ENCODE peak calls at places on chromosomes 5 and 9, in four cellular contexts. I is pancreas; U is Peyer's patch; W is CD8-positive, alpha-beta T cell. K is an unnamed sample.

GRCh38 chr5:138177936-138178515 is 404 bp downstream of the BRD8 start:
- DNase-seq in I (no peak), U (peak), W (no peak), K (peak)

GRCh38 chr5:72653586-72653985 is 146.4 kb upstream of the ZNF366 start:
- DNase-seq in I (no peak), U (no peak), W (no peak), K (no peak)

GRCh38 chr9:94525396-94526035 is 29.4 kb upstream of the PCAT7 start:
- DNase-seq in I (no peak), U (no peak), W (no peak), K (no peak)

GRCh38 chr9:78694950-78695349 is 398.0 kb downstream of the PSAT1 start:
- DNase-seq in I (no peak), U (no peak), W (no peak), K (no peak)

GRCh38 chr5:135553688-135554462 is 18.1 kb upstream of the NEUROG1 start:
- DNase-seq in I (no peak), U (no peak), W (no peak), K (peak)

GRCh38 chr9:90724112-90724511 is 77.5 kb upstream of the SYK start:
- DNase-seq in I (no peak), U (no peak), W (no peak), K (no peak)

GRCh38 chr5:53879708-53880356 is 319.4 kb downstream of the NDUFS4 start:
- DNase-seq in I (no peak), U (no peak), W (no peak), K (no peak)

GRCh38 chr5:167861134-167861930 is 430.1 kb upstream of the WWC1 start:
- DNase-seq in I (no peak), U (no peak), W (no peak), K (no peak)

GRCh38 chr5:88602584-88602983 is 280.4 kb downstream of the MEF2C start:
- DNase-seq in I (no peak), U (no peak), W (no peak), K (no peak)

GRCh38 chr9:83701769-83702168 is 6.0 kb downstream of the UBQLN1 start:
- DNase-seq in I (no peak), U (no peak), W (no peak), K (no peak)

GRCh38 chr9:132780230-132781007 is 97.7 kb downstream of the AK8 start:
- DNase-seq in I (no peak), U (no peak), W (no peak), K (no peak)

DNA sequence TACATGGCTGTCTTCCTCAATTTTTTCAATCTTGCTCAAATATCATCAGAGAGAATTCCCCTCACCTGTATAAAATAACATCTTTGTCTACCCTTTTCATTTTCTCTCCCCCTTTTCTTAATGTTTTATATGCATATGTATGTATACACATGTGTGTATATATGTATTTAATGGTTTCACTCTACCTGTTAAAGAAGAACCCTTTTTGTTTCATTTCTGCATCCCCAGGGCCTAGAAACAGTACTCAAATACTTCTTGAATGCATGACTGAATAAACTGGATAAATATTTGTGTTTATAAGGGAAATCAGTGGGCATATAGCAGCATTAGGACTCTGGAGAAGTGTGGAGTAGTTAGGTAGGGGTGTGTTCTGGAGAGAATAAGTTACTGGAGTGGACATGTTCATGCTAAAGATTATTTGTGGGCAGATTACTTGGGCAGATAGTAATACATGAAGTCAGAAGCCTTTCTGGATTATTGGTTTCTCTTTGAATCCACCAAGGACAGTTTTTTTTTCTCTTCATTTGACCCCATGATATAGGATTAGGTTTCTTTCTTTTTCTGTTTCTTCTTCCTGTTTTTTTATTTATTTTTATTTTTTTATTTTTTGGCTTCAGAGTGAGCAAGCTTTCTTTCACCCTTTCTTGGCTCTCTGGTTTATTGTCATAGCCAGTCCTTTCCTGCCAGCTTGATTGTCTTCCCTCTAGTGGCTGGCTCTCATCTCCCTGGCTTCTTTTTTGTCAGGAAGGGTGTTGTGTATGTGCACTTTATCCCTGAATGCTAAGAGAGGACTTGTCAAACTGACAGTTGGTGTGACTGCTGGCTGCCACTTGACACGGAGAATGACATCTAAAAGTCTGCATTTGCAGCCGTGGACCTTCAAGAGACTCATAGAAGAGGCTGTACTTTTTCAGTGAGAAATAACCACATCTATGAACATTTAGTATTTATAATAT is 89.3 kb downstream of the ZCCHC7 start:
- DNase-seq in I (no peak), U (no peak), W (no peak), K (no peak)
- TF ChIP-seq CTCF in I (no peak), U (no peak), W (no peak), K (no peak)

DNA sequence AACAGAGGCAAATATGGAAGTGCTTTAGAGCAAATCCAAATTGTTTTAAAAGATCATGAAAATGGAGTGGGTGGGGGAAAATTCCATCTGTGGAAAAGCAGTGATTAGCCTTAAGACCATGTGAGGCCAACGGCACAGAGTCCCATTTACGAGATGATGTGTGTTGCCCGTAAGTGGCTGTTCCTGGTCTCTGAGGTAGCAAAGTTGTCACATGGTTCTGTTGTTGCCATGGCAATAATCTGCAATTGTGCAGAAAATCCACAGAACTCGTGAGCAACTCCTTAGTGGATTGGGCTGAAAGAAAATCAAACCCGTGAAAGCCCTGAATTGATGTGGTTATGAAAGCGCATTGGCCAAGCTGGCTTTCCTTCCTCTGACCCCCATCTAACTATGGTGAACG is 614.7 kb downstream of the EBF1 start:
- DNase-seq in I (no peak), U (no peak), W (no peak), K (no peak)
- H3K4me3 ChIP-seq in I (no peak), U (no peak), W (no peak), K (no peak)

DNA sequence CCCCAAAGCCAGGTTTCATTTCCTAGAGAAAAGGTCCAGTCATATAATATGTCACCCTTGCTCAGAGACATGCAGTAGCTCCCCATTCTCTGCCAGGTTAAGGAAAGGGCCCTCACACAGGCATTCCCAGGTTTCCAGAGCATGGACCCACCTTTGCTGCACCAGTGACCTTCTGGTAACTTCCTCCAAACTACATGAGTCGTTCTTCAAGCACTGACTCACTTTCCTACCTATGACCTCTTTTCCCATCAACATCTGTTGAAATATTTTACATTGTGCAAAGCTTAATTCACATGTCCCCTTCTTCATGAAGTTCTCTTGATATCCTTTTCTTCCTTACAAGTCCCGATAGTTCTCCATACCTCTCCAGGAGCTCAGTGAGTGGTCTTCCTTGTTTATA is 25.9 kb downstream of the SH3TC2 start:
- DNase-seq in I (no peak), U (no peak), W (no peak), K (no peak)
- H3K27ac ChIP-seq in I (no peak), U (no peak), W (no peak), K (no peak)

DNA sequence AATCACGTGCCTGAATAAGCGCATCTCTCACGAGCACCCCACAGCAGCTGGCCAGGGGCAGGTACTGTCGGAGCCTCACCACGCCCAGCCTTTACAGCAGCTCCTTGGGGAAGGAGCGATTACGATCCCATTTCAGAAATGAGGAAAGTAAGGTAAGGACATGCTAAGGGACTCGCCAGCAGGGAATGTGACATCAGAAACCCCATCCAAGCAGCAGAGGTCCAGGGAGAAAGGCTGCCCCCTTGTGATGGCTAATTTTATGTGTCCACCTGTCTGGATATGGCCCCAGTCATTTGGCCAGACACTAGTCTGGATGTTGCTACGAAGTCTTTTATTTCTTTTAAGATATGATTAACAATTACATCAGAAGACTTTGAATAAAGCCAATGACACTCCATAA is 77.3 kb downstream of the UBE2QL1 start:
- DNase-seq in I (peak), U (no peak), W (no peak), K (no peak)
- TF ChIP-seq CTCF in I (no peak), U (no peak), W (no peak), K (no peak)

DNA sequence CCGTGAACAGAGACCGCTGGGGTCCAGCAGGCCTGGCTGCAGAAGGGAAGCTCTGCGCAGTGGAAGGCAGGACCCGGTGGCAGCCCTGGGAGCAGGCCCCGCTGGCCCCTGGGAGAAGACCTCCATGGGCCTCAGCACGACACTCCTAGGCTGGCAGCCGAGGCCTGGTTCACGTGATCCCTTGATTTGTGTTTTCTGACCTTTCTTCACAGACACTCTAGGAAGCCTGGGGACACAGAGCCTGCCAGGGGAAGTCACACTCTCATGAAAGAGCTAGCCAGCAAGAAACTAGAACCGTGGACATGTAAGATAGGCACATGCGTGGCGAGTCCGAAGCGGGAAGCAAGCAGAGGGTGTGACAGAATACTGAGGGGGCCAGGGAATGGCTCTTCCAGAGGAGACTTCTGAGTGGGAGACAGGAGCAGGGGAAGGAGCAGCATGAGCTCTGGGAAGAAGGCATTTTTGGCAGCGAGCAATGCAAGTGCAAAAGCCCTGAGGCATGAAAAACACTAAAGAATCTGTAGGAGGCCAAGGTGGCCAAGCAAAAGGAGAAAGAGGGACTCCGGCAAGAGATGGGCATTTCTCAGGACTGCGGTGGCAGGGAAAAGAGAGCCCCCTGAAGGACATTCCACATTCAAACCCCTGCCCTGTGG is 26.6 kb upstream of the IL17B start:
- DNase-seq in I (no peak), U (no peak), W (no peak), K (no peak)
- H3K4me3 ChIP-seq in I (no peak), U (no peak), W (no peak), K (no peak)

DNA sequence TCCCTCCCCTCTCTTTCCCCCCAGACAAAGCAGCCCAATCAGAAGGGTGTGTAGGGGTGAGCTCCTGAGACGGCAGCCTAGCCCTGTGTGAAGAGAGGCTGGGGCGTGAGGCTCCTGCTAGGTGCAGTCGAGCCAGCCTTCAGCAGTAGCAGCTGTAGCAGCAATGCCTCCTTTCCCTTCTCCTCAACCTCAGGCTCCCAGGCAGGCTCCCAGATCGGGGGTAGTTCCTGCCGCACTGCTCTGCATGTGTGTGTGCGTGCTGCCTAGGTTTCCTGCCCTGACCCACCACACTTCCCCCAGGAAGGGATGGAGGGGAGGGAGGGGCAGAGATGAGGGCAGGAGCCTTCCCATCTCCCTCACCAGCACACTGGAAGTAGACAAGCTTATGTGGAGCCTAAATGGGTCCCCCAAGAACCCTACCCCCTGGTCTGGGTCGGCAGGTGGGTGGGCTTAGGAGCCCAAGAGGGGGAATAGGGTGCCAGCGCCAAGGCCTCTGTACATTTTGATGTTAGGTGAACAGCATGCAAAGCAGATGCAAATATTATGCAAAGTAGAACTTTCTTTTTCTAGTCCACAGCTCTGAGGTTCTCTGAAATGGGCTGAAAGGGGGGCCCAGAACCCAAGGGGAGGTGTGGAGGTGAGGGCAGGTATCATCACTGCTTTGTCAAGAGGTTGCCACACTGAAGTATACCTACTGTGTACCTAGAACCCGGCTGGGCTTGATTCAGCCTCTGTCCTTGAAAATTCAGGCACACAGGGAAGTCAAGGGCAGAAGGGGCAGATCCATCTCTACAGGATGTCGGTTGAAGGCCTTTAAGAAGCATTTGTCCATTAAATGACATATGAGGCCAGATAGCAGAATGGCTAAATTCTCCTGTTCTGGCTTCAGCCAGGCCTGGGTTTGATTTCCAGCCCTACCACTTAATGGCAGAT is 57.8 kb downstream of the CXXC5 start:
- DNase-seq in I (no peak), U (no peak), W (no peak), K (no peak)
- H3K27ac ChIP-seq in I (no peak), U (no peak), W (no peak), K (peak)

GRCh38 chr9:105148328-105149006 is 96.0 kb upstream of the SLC44A1 start:
- DNase-seq in I (no peak), U (no peak), W (no peak), K (no peak)
- TF ChIP-seq CTCF in I (no peak), U (no peak), W (no peak), K (no peak)